ENCODE peak calls at places on chromosomes 2 and 18, in eight cellular contexts. One of them, this sample, is unnamed.
A peak's percentile ranks its signal among the peaks of the same experiment; 100 is the strongest.

GRCh38 chr18:40935423-40935822 is 1019.6 kb upstream of the PIK3C3 start:
- DNase-seq in breast epithelium: no peak
- DNase-seq in IMR-90: peak; percentile 15
- DNase-seq in A549: no peak
- DNase-seq in ovary: no peak
- DNase-seq in thyroid gland: no peak
- DNase-seq in spleen: no peak
- DNase-seq in heart left ventricle: no peak
- DNase-seq in this sample: peak; percentile 55

GRCh38 chr2:100755441-100755840 is 64.5 kb upstream of the NPAS2 start:
- DNase-seq in breast epithelium: no peak
- DNase-seq in IMR-90: peak; percentile 33
- DNase-seq in A549: no peak
- DNase-seq in ovary: no peak
- DNase-seq in thyroid gland: no peak
- DNase-seq in spleen: no peak
- DNase-seq in heart left ventricle: no peak
- DNase-seq in this sample: no peak

GRCh38 chr18:60082790-60083189 is 183.0 kb downstream of the PMAIP1 start:
- DNase-seq in breast epithelium: no peak
- DNase-seq in IMR-90: no peak
- DNase-seq in A549: no peak
- DNase-seq in ovary: no peak
- DNase-seq in thyroid gland: no peak
- DNase-seq in spleen: no peak
- DNase-seq in heart left ventricle: no peak
- DNase-seq in this sample: no peak

GRCh38 chr2:156331572-156332451 is 709 bp downstream of the NR4A2 start:
- DNase-seq in breast epithelium: peak; percentile 82
- DNase-seq in IMR-90: peak; percentile 77
- DNase-seq in A549: peak; percentile 61
- DNase-seq in ovary: peak; percentile 72
- DNase-seq in thyroid gland: peak; percentile 55
- DNase-seq in spleen: peak; percentile 89
- DNase-seq in heart left ventricle: peak; percentile 67
- DNase-seq in this sample: peak; percentile 88

GRCh38 chr2:57726294-57726693 is 320.3 kb upstream of the VRK2 start:
- DNase-seq in breast epithelium: no peak
- DNase-seq in IMR-90: no peak
- DNase-seq in A549: no peak
- DNase-seq in ovary: no peak
- DNase-seq in thyroid gland: no peak
- DNase-seq in spleen: no peak
- DNase-seq in heart left ventricle: no peak
- DNase-seq in this sample: no peak

GRCh38 chr18:27223570-27224340 is 38.6 kb upstream of the CHST9 start:
- DNase-seq in breast epithelium: no peak
- DNase-seq in IMR-90: no peak
- DNase-seq in A549: no peak
- DNase-seq in ovary: no peak
- DNase-seq in thyroid gland: no peak
- DNase-seq in spleen: no peak
- DNase-seq in heart left ventricle: no peak
- DNase-seq in this sample: no peak

GRCh38 chr2:167209784-167210183 is 321.5 kb downstream of the XIRP2 start:
- DNase-seq in breast epithelium: no peak
- DNase-seq in IMR-90: peak; percentile 46
- DNase-seq in A549: no peak
- DNase-seq in ovary: no peak
- DNase-seq in thyroid gland: no peak
- DNase-seq in spleen: no peak
- DNase-seq in heart left ventricle: no peak
- DNase-seq in this sample: no peak

GRCh38 chr18:28063181-28063790 is 113.6 kb downstream of the CDH2 start:
- DNase-seq in breast epithelium: no peak
- DNase-seq in IMR-90: peak; percentile 48
- DNase-seq in A549: no peak
- DNase-seq in ovary: no peak
- DNase-seq in thyroid gland: no peak
- DNase-seq in spleen: no peak
- DNase-seq in heart left ventricle: no peak
- DNase-seq in this sample: no peak

GRCh38 chr18:24543408-24544140 is 83.1 kb downstream of the HRH4 start:
- DNase-seq in breast epithelium: no peak
- DNase-seq in IMR-90: no peak
- DNase-seq in A549: no peak
- DNase-seq in ovary: no peak
- DNase-seq in thyroid gland: no peak
- DNase-seq in spleen: no peak
- DNase-seq in heart left ventricle: no peak
- DNase-seq in this sample: no peak

GRCh38 chr18:24546304-24546703 is 85.9 kb downstream of the HRH4 start:
- DNase-seq in breast epithelium: no peak
- DNase-seq in IMR-90: no peak
- DNase-seq in A549: no peak
- DNase-seq in ovary: no peak
- DNase-seq in thyroid gland: no peak
- DNase-seq in spleen: no peak
- DNase-seq in heart left ventricle: no peak
- DNase-seq in this sample: peak; percentile 52

GRCh38 chr18:24544949-24545348 is 84.5 kb downstream of the HRH4 start:
- DNase-seq in breast epithelium: no peak
- DNase-seq in IMR-90: no peak
- DNase-seq in A549: no peak
- DNase-seq in ovary: no peak
- DNase-seq in thyroid gland: no peak
- DNase-seq in spleen: no peak
- DNase-seq in heart left ventricle: no peak
- DNase-seq in this sample: no peak

GRCh38 chr18:24540896-24541295 is 80.5 kb downstream of the HRH4 start:
- DNase-seq in breast epithelium: no peak
- DNase-seq in IMR-90: no peak
- DNase-seq in A549: no peak
- DNase-seq in ovary: no peak
- DNase-seq in thyroid gland: no peak
- DNase-seq in spleen: no peak
- DNase-seq in heart left ventricle: no peak
- DNase-seq in this sample: no peak

DNA sequence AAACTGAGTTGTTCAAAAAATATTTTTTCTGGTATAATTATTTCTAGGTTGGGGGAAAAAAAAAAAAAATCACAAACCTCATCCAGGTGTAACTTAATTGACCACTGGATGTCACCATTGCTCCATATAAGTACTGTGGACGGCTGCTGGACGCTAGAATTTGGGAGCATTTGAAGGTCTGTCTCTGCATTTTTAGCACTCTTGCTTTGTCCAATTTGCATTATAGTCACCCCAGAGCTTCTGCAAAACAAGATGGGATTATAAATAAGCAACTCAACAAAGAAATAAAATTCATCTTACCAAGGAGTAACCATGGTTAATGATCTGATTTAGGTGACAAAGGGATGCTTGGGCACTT is 83.7 kb downstream of the HRH4 start:
- DNase-seq in breast epithelium: no peak
- DNase-seq in IMR-90: peak; percentile 40
- DNase-seq in A549: peak; percentile 11
- DNase-seq in ovary: no peak
- DNase-seq in thyroid gland: peak; percentile 5
- DNase-seq in spleen: no peak
- DNase-seq in heart left ventricle: no peak
- DNase-seq in this sample: peak; percentile 36
- TF ChIP-seq CTCF in breast epithelium: peak; percentile 43
- TF ChIP-seq CTCF in IMR-90: peak; percentile 62
- TF ChIP-seq CTCF in A549: peak; percentile 59
- TF ChIP-seq CTCF in ovary: peak; percentile 9
- TF ChIP-seq CTCF in thyroid gland: peak; percentile 39
- TF ChIP-seq CTCF in spleen: no peak
- TF ChIP-seq CTCF in heart left ventricle: peak; percentile 40
- TF ChIP-seq CTCF in this sample: peak; percentile 5

DNA sequence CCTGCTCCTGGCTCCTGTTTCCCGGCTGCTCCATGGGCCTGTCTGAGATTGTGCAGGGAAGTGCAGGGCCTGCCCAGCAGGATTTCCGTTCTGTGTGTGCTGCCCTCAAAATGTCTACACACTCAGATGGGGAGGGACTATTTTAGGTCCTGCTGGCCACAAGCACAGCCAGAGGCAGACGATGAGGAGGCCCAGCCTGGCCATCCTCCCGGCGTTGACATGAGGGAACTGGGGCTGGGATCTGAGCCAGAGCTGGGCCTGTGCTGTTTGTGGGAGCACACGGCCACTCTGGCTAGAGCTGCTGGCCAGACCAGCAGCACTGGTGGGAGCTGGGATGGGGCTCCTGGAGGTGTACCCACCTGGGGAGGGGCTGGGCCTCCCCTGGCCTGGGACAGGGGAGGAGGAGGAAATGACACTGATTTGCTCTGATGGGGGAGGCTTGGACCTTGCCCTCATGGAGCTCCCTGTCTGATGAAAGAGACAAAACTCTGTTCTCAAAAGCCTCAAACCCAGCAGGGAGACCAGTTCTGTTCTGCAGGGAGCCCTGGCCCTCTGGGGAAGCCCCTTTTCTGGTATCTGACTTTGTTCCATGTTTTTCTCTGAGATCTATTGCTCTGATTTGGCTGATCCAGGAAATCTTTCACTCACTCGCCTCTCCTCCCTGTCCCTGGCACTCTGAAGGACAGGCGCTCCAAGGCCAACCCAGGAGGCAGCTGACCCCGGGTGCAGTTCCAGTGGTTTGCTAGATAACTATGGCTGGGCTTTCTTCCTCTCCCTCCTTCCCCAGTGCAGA is 161.8 kb downstream of the DYSF start:
- DNase-seq in breast epithelium: peak; percentile 47
- DNase-seq in IMR-90: peak; percentile 8
- DNase-seq in A549: no peak
- DNase-seq in ovary: peak; percentile 63
- DNase-seq in thyroid gland: peak; percentile 35
- DNase-seq in spleen: no peak
- DNase-seq in heart left ventricle: peak; percentile 89
- DNase-seq in this sample: no peak
- TF ChIP-seq POLR2A in breast epithelium: no peak
- TF ChIP-seq POLR2A in IMR-90: no peak
- TF ChIP-seq POLR2A in A549: no peak
- TF ChIP-seq POLR2A in ovary: no peak
- TF ChIP-seq POLR2A in thyroid gland: no peak
- TF ChIP-seq POLR2A in spleen: no peak
- TF ChIP-seq POLR2A in heart left ventricle: no peak
- TF ChIP-seq POLR2A in this sample: no peak

GRCh38 chr18:4450065-4450676 is 4.9 kb downstream of the DLGAP1 start:
- DNase-seq in breast epithelium: no peak
- DNase-seq in IMR-90: no peak
- DNase-seq in A549: no peak
- DNase-seq in ovary: no peak
- DNase-seq in thyroid gland: no peak
- DNase-seq in spleen: no peak
- DNase-seq in heart left ventricle: no peak
- DNase-seq in this sample: no peak

GRCh38 chr18:4454548-4455112 is 477 bp downstream of the DLGAP1 start:
- DNase-seq in breast epithelium: no peak
- DNase-seq in IMR-90: no peak
- DNase-seq in A549: no peak
- DNase-seq in ovary: peak; percentile 38
- DNase-seq in thyroid gland: no peak
- DNase-seq in spleen: no peak
- DNase-seq in heart left ventricle: no peak
- DNase-seq in this sample: no peak

GRCh38 chr18:4455113-4455811 is at the start of gene DLGAP1:
- DNase-seq in breast epithelium: peak; percentile 60
- DNase-seq in IMR-90: no peak
- DNase-seq in A549: no peak
- DNase-seq in ovary: peak; percentile 79
- DNase-seq in thyroid gland: no peak
- DNase-seq in spleen: peak; percentile 74
- DNase-seq in heart left ventricle: peak; percentile 14
- DNase-seq in this sample: no peak

GRCh38 chr18:4453712-4454547 is 1.2 kb downstream of the DLGAP1 start:
- DNase-seq in breast epithelium: no peak
- DNase-seq in IMR-90: no peak
- DNase-seq in A549: no peak
- DNase-seq in ovary: peak; percentile 33
- DNase-seq in thyroid gland: no peak
- DNase-seq in spleen: peak; percentile 69
- DNase-seq in heart left ventricle: no peak
- DNase-seq in this sample: no peak
- H3K4me3 ChIP-seq in breast epithelium: peak overlapping the region; percentile 56
- H3K4me3 ChIP-seq in IMR-90: no peak overlapping the region
- H3K4me3 ChIP-seq in A549: no peak overlapping the region
- H3K4me3 ChIP-seq in ovary: peak overlapping the region; percentile 32
- H3K4me3 ChIP-seq in thyroid gland: no peak overlapping the region
- H3K4me3 ChIP-seq in spleen: peak overlapping the region; percentile 8
- H3K4me3 ChIP-seq in heart left ventricle: peak overlapping the region; percentile 45
- H3K4me3 ChIP-seq in this sample: no peak overlapping the region

GRCh38 chr2:238161291-238162051 is 2.7 kb downstream of the ERFE start:
- DNase-seq in breast epithelium: peak; percentile 49
- DNase-seq in IMR-90: no peak
- DNase-seq in A549: no peak
- DNase-seq in ovary: peak; percentile 28
- DNase-seq in thyroid gland: peak; percentile 1
- DNase-seq in spleen: peak; percentile 58
- DNase-seq in heart left ventricle: peak; percentile 6
- DNase-seq in this sample: no peak

GRCh38 chr2:238159676-238160205 is 971 bp downstream of the ERFE start:
- DNase-seq in breast epithelium: no peak
- DNase-seq in IMR-90: no peak
- DNase-seq in A549: no peak
- DNase-seq in ovary: peak; percentile 29
- DNase-seq in thyroid gland: no peak
- DNase-seq in spleen: peak; percentile 73
- DNase-seq in heart left ventricle: peak; percentile 7
- DNase-seq in this sample: no peak

GRCh38 chr2:238158807-238159539 is at the start of gene ERFE:
- DNase-seq in breast epithelium: no peak
- DNase-seq in IMR-90: peak; percentile 33
- DNase-seq in A549: peak; percentile 49
- DNase-seq in ovary: peak; percentile 62
- DNase-seq in thyroid gland: peak; percentile 35
- DNase-seq in spleen: peak; percentile 84
- DNase-seq in heart left ventricle: peak; percentile 17
- DNase-seq in this sample: peak; percentile 82

GRCh38 chr2:238162171-238162515 is 3.4 kb downstream of the ERFE start:
- DNase-seq in breast epithelium: no peak
- DNase-seq in IMR-90: no peak
- DNase-seq in A549: no peak
- DNase-seq in ovary: no peak
- DNase-seq in thyroid gland: no peak
- DNase-seq in spleen: no peak
- DNase-seq in heart left ventricle: no peak
- DNase-seq in this sample: no peak

DNA sequence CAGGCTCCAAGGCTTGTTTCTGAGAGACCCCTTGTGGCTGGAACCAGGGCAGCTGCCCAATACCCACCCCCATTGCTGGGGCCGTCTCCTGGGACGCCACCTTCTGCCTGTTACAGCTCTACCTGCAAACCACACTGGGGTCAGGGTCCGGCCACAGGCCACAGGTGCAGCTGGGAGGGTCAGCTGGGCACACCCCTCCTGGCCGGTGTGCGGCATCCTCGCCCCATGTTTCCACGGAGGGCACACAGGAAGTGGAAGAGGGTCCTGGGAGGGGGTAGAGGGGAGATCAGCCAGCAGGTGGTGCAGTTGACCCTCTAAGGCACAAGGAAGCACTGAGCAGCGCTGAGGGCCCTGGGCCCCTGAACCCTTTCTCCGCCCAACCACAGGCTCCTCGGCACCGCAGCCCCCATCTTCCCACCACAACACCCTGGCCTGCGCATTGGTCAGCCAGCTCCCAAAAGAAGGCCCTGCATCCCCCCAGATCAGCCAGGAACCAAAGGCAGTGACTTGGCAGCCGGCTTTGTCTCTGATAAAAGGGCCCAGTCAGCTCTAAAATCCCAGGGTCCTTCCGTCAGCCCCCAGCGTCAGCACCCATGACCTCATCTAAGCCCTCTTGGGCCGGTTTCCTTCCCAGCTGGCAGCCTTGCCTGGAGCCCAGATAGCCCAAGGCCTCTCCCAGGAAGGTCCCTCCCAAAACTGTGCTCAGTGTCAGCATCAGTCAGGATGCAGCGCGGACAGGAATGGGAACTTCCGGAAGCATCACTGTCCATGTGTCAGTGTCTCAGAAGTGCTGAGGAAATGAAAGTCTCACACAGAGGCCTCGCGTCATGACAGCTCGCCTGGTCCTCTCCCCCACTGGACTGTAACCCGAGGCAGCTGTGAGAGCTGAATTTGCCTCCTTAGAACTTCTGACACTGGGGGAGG is 1.7 kb downstream of the ERFE start:
- DNase-seq in breast epithelium: no peak
- DNase-seq in IMR-90: peak; percentile 59
- DNase-seq in A549: no peak
- DNase-seq in ovary: peak; percentile 31
- DNase-seq in thyroid gland: peak; percentile 1
- DNase-seq in spleen: peak; percentile 78
- DNase-seq in heart left ventricle: peak; percentile 15
- DNase-seq in this sample: peak; percentile 69
- TF ChIP-seq CTCF in breast epithelium: no peak
- TF ChIP-seq CTCF in IMR-90: peak; percentile 22
- TF ChIP-seq CTCF in A549: peak; percentile 42
- TF ChIP-seq CTCF in ovary: no peak
- TF ChIP-seq CTCF in thyroid gland: peak; percentile 10
- TF ChIP-seq CTCF in spleen: peak; percentile 15
- TF ChIP-seq CTCF in heart left ventricle: peak; percentile 12
- TF ChIP-seq CTCF in this sample: peak; percentile 55

This sample was measured in NB4.